ENCODE peak calls at places on chromosomes 11 and 22, in four cellular contexts. One of them, this sample, is unnamed.

GRCh38 chr22:38923463-38924196 is 33.8 kb upstream of the APOBEC3A start:
- DNase-seq in SK-N-SH: peak
- DNase-seq in H1: no peak
- DNase-seq in K562: peak
- DNase-seq in this sample: no peak

GRCh38 chr11:75597636-75598035 is 35.6 kb downstream of the SERPINH1 start:
- DNase-seq in SK-N-SH: peak
- DNase-seq in K562: peak
- DNase-seq in H1: no peak
- DNase-seq in this sample: peak

GRCh38 chr11:130408401-130408890 is 20.0 kb downstream of the ADAMTS8 start:
- DNase-seq in SK-N-SH: no peak
- DNase-seq in H1: no peak
- DNase-seq in K562: no peak
- DNase-seq in this sample: no peak

GRCh38 chr11:1460396-1460795 is 26.2 kb downstream of the MOB2 start:
- DNase-seq in K562: no peak
- DNase-seq in H1: no peak
- DNase-seq in SK-N-SH: no peak
- DNase-seq in this sample: no peak

GRCh38 chr11:100632970-100633452 is 54.1 kb upstream of the ARHGAP42 start:
- DNase-seq in K562: no peak
- DNase-seq in H1: no peak
- DNase-seq in SK-N-SH: no peak
- DNase-seq in this sample: no peak

GRCh38 chr22:42757475-42757874 is 36.8 kb upstream of the A4GALT start:
- DNase-seq in H1: no peak
- DNase-seq in SK-N-SH: no peak
- DNase-seq in K562: no peak
- DNase-seq in this sample: peak

GRCh38 chr11:79033833-79034232 is 407.0 kb downstream of the TENM4 start:
- DNase-seq in SK-N-SH: no peak
- DNase-seq in K562: no peak
- DNase-seq in H1: no peak
- DNase-seq in this sample: no peak

GRCh38 chr11:112965601-112966125 is 4.4 kb downstream of the NCAM1 start:
- DNase-seq in SK-N-SH: no peak
- DNase-seq in K562: no peak
- DNase-seq in H1: no peak
- DNase-seq in this sample: no peak

GRCh38 chr11:19345519-19345847 is 104.7 kb upstream of the E2F8 start:
- DNase-seq in H1: no peak
- DNase-seq in SK-N-SH: peak
- DNase-seq in K562: no peak
- DNase-seq in this sample: peak

GRCh38 chr11:43035011-43035564 is 276.7 kb upstream of the API5 start:
- DNase-seq in SK-N-SH: no peak
- DNase-seq in K562: no peak
- DNase-seq in H1: no peak
- DNase-seq in this sample: no peak

GRCh38 chr11:95144313-95145235 is 54.9 kb downstream of the ENDOD1 start:
- DNase-seq in SK-N-SH: no peak
- DNase-seq in H1: no peak
- DNase-seq in K562: peak
- DNase-seq in this sample: no peak

GRCh38 chr11:83816572-83817187 is 530.5 kb upstream of the CCDC90B start:
- DNase-seq in K562: peak
- DNase-seq in H1: no peak
- DNase-seq in SK-N-SH: peak
- DNase-seq in this sample: no peak

GRCh38 chr11:121152764-121153163 is 51.7 kb downstream of the TECTA start:
- DNase-seq in SK-N-SH: no peak
- DNase-seq in K562: no peak
- DNase-seq in H1: no peak
- DNase-seq in this sample: no peak

GRCh38 chr11:117634756-117635593 is 162.0 kb downstream of the DSCAML1 start:
- DNase-seq in SK-N-SH: no peak
- DNase-seq in H1: no peak
- DNase-seq in K562: no peak
- DNase-seq in this sample: no peak

GRCh38 chr11:1738380-1738779 is 12.0 kb downstream of the IFITM10 start:
- DNase-seq in K562: no peak
- DNase-seq in SK-N-SH: no peak
- DNase-seq in H1: no peak
- DNase-seq in this sample: no peak

GRCh38 chr11:9092846-9093778 is 1.7 kb upstream of the SCUBE2 start:
- DNase-seq in SK-N-SH: peak
- DNase-seq in K562: no peak
- DNase-seq in H1: no peak
- DNase-seq in this sample: no peak

GRCh38 chr11:47715082-47715669 is at the start of gene AGBL2:
- DNase-seq in H1: peak
- DNase-seq in SK-N-SH: peak
- DNase-seq in K562: peak
- DNase-seq in this sample: peak

GRCh38 chr11:93000511-93001476 is 31.3 kb downstream of the MTNR1B start:
- DNase-seq in K562: no peak
- DNase-seq in H1: no peak
- DNase-seq in SK-N-SH: peak
- DNase-seq in this sample: no peak

GRCh38 chr11:118544010-118544646 is 13.1 kb downstream of the TMEM25 start:
- DNase-seq in K562: no peak
- DNase-seq in SK-N-SH: no peak
- DNase-seq in H1: no peak
- DNase-seq in this sample: no peak

GRCh38 chr22:37566903-37567798 is 6.9 kb downstream of the CDC42EP1 start:
- DNase-seq in K562: no peak
- DNase-seq in H1: no peak
- DNase-seq in SK-N-SH: peak
- DNase-seq in this sample: peak

GRCh38 chr11:94664336-94664735 is 97.2 kb downstream of the PIWIL4 start:
- DNase-seq in H1: no peak
- DNase-seq in SK-N-SH: no peak
- DNase-seq in K562: no peak
- DNase-seq in this sample: no peak

GRCh38 chr11:34149786-34150185 is 44.4 kb downstream of the NAT10 start:
- DNase-seq in K562: peak
- DNase-seq in H1: no peak
- DNase-seq in SK-N-SH: peak
- DNase-seq in this sample: peak
- TF ChIP-seq TEAD4 in K562: no peak
- TF ChIP-seq TEAD4 in H1: no peak
- TF ChIP-seq TEAD4 in SK-N-SH: no peak
- TF ChIP-seq TEAD4 in this sample: no peak

GRCh38 chr11:4195909-4196308 is 101.3 kb downstream of the RRM1 start:
- DNase-seq in SK-N-SH: no peak
- DNase-seq in K562: no peak
- DNase-seq in H1: no peak
- DNase-seq in this sample: no peak
- TF ChIP-seq TEAD4 in SK-N-SH: no peak
- TF ChIP-seq TEAD4 in K562: no peak
- TF ChIP-seq TEAD4 in H1: no peak
- TF ChIP-seq TEAD4 in this sample: no peak

GRCh38 chr11:128830290-128830813 is 36.7 kb downstream of the KCNJ1 start:
- DNase-seq in H1: no peak
- DNase-seq in SK-N-SH: no peak
- DNase-seq in K562: no peak
- DNase-seq in this sample: no peak
- TF ChIP-seq TEAD4 in H1: no peak
- TF ChIP-seq TEAD4 in SK-N-SH: no peak
- TF ChIP-seq TEAD4 in K562: no peak
- TF ChIP-seq TEAD4 in this sample: no peak

DNA sequence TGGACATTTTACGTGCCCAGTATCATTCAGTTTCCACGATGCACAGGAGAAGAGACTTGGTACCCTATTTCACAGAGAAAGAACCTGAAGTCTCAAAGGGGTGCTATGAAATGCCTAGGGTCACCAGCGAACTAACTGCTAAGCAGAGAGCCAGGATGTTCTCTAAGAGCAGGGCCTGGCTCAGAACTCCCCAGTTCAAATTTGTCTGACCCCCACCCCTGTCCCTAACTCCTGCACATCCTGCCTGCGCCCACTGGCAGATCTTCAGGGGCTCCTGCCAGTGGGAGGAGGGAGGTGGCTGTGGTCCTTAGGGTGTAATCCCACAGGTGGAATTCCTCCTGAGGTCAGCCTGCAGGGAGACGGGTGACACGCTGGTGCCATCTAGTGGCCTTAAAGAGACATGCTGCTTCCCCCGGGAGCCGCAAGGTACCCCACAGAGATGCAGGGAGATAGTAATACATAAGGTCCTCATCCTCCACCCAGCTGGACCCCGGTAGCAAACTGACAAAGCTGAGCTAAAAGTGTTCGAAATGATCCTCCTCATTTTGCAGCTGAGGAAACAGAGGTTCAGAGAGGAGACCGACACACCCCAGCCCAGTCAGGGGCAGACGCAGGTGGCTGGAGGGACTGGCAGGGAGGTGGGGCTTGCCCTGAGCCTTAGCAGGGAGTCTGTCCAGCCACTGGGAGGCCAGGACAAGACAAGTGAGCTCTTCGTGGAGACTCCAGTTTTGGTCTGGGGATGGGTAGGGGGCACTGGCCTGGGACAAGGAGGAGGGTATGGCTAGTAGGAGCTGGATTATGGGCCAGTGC is 34.1 kb downstream of the MB start:
- DNase-seq in K562: peak
- DNase-seq in H1: no peak
- DNase-seq in SK-N-SH: peak
- DNase-seq in this sample: peak
- TF ChIP-seq TEAD4 in K562: no peak
- TF ChIP-seq TEAD4 in H1: peak
- TF ChIP-seq TEAD4 in SK-N-SH: no peak
- TF ChIP-seq TEAD4 in this sample: no peak

This sample was measured in WTC11.